ENCODE peak calls at places on chromosomes 1 and 21, in six cellular contexts. T is NCI-H524; R is ecto neural progenitor cell; W is psoas muscle; M is activated CD4-positive, alpha-beta T cell treated with anti-CD3 and anti-CD28 coated beads, Interleukin-2, amount 50 U/mL, for 1 hour; Y is left ventricle myocardium inferior. X is an unnamed sample.
A peak's percentile ranks its signal among the peaks of the same experiment; 100 is the strongest.

GRCh38 chr1:24195874-24196273 is 8.8 kb upstream of the IFNLR1 start:
- DNase-seq in W (no peak), R (no peak), M (no peak), Y (no peak), T (no peak), X (no peak)

GRCh38 chr21:31530918-31531705 is 128.4 kb upstream of the SOD1 start:
- DNase-seq in W (no peak), T (peak; percentile 88), R (no peak), Y (no peak), M (no peak), X (no peak)

GRCh38 chr1:187872555-187872954 is 1043.8 kb downstream of the PLA2G4A start:
- DNase-seq in W (no peak), M (no peak), Y (no peak), T (no peak), R (no peak), X (no peak)

GRCh38 chr1:230916607-230917283 is 48.4 kb upstream of the C1orf198 start:
- DNase-seq in T (no peak), M (no peak), W (no peak), R (no peak), Y (no peak), X (no peak)

GRCh38 chr1:3346478-3346877 is 108.0 kb upstream of the ARHGEF16 start:
- DNase-seq in T (no peak), R (no peak), Y (no peak), W (no peak), M (no peak), X (no peak)

GRCh38 chr1:209048961-209049669 is 534.4 kb upstream of the CAMK1G start:
- DNase-seq in Y (no peak), R (no peak), M (no peak), T (no peak), W (no peak), X (no peak)

GRCh38 chr1:11788549-11789053 is 17.2 kb downstream of the MTHFR start:
- DNase-seq in T (no peak), W (no peak), M (no peak), Y (no peak), R (no peak), X (no peak)

GRCh38 chr1:204417231-204417997 is 5.8 kb upstream of the PPP1R15B start:
- DNase-seq in M (peak; percentile 11), W (peak; percentile 45), T (no peak), R (no peak), Y (peak; percentile 32), X (peak; percentile 29)

GRCh38 chr1:44405804-44406743 is 1.0 kb downstream of the RNF220 start:
- DNase-seq in T (no peak), M (peak; percentile 9), W (no peak), Y (no peak), R (peak; percentile 67), X (no peak)

GRCh38 chr1:75791022-75791421 is 5.0 kb downstream of the RABGGTB start:
- DNase-seq in Y (no peak), T (no peak), R (no peak), M (no peak), W (no peak), X (no peak)

GRCh38 chr1:173853074-173853473 is 14.7 kb downstream of the GAS5 start:
- DNase-seq in W (no peak), Y (no peak), T (no peak), M (no peak), R (no peak), X (no peak)

GRCh38 chr1:228059536-228060457 is 22.7 kb upstream of the ARF1 start:
- DNase-seq in M (peak; percentile 66), R (peak; percentile 90), Y (no peak), W (no peak), T (no peak), X (peak; percentile 85)

GRCh38 chr21:31213787-31214186 is 130.3 kb downstream of the TIAM1 start:
- DNase-seq in Y (no peak), T (no peak), W (no peak), M (no peak), R (no peak), X (no peak)

GRCh38 chr1:86703696-86704455 is 500 bp upstream of the SH3GLB1 start:
- DNase-seq in M (no peak), T (peak; percentile 12), R (no peak), W (no peak), Y (no peak), X (no peak)

GRCh38 chr1:35718492-35719336 is at the start of gene C1orf216:
- DNase-seq in W (peak; percentile 80), Y (peak; percentile 73), R (peak; percentile 75), T (no peak), M (peak; percentile 66), X (peak; percentile 77)

GRCh38 chr1:227317541-227318002 is 720 bp downstream of the CDC42BPA start:
- DNase-seq in R (peak; percentile 78), W (peak; percentile 34), T (peak; percentile 6), Y (peak; percentile 29), M (no peak), X (peak; percentile 70)

GRCh38 chr1:205374205-205375078 is 17.7 kb upstream of the KLHDC8A start:
- DNase-seq in T (no peak), Y (no peak), M (no peak), R (no peak), W (no peak), X (no peak)

GRCh38 chr1:174080819-174081218 is 58.7 kb upstream of the RC3H1 start:
- DNase-seq in Y (no peak), T (no peak), W (no peak), M (no peak), R (no peak), X (no peak)

GRCh38 chr1:235823684-235824083 is 43.0 kb downstream of the LYST start:
- DNase-seq in R (no peak), T (no peak), W (no peak), Y (no peak), M (no peak), X (no peak)

GRCh38 chr1:199522936-199523335 is 504.6 kb upstream of the NR5A2 start:
- DNase-seq in T (no peak), M (no peak), W (no peak), Y (no peak), R (no peak), X (no peak)

GRCh38 chr1:234769284-234769998 is 159.5 kb upstream of the IRF2BP2 start:
- DNase-seq in T (no peak), Y (no peak), W (no peak), M (no peak), R (no peak), X (no peak)

GRCh38 chr1:23103001-23103879 is 65.4 kb downstream of the LUZP1 start:
- DNase-seq in W (no peak), M (no peak), T (no peak), Y (no peak), R (no peak), X (no peak)

GRCh38 chr1:222241410-222241809 is 306.5 kb downstream of the HHIPL2 start:
- DNase-seq in M (no peak), T (no peak), W (no peak), R (no peak), Y (no peak), X (no peak)

GRCh38 chr1:151311589-151312331 is 15.5 kb downstream of the PI4KB start:
- DNase-seq in W (peak; percentile 84), R (no peak), T (no peak), M (peak; percentile 37), Y (peak; percentile 50), X (no peak)

GRCh38 chr21:37642493-37642892 is 273.8 kb downstream of the KCNJ6 start:
- DNase-seq in Y (no peak), W (no peak), R (no peak), M (no peak), T (peak; percentile 32), X (no peak)

GRCh38 chr1:243393093-243393492 is 137.3 kb downstream of the SDCCAG8 start:
- DNase-seq in M (no peak), R (no peak), W (no peak), Y (no peak), T (peak; percentile 78), X (no peak)

GRCh38 chr1:31803610-31804009 is 12.2 kb downstream of the SPOCD1 start:
- DNase-seq in R (no peak), W (no peak), T (no peak), Y (no peak), M (no peak), X (no peak)

GRCh38 chr1:152461544-152461943 is 47.5 kb upstream of the CRNN start:
- DNase-seq in M (peak; percentile 62), Y (peak; percentile 18), W (no peak), T (peak; percentile 20), R (no peak), X (no peak)

GRCh38 chr21:34800797-34801518 is 132.2 kb downstream of the CLIC6 start:
- DNase-seq in W (no peak), R (no peak), Y (no peak), T (no peak), M (no peak), X (no peak)

GRCh38 chr1:88327391-88328267 is 356.4 kb upstream of the PKN2 start:
- DNase-seq in M (no peak), R (no peak), W (no peak), T (no peak), Y (no peak), X (no peak)

GRCh38 chr1:84687703-84688460 is 2.4 kb downstream of the SSX2IP start:
- DNase-seq in W (no peak), Y (no peak), M (no peak), R (no peak), T (no peak), X (no peak)